ENCODE peak calls at places on chromosome 17, in five cellular contexts. D is fibroblast of lung; V is GM06990; G is CD4-positive, alpha-beta T cell; O is T-cell. E is an unnamed sample.

GRCh38 chr17:61305024-61305423 is 94.6 kb upstream of the TBX2 start:
- DNase-seq in D (no peak), V (no peak), G (no peak), O (no peak), E (no peak)

GRCh38 chr17:51152766-51153209 is 571 bp upstream of the NME1 start:
- DNase-seq in D (peak; percentile 42), V (no peak), G (no peak), O (no peak), E (no peak)

GRCh38 chr17:74410001-74410443 is 21.9 kb upstream of the GPRC5C start:
- DNase-seq in D (no peak), V (no peak), G (no peak), O (no peak), E (no peak)

GRCh38 chr17:44900894-44901293 is 1.6 kb upstream of the EFTUD2 start:
- DNase-seq in D (peak; percentile 87), V (no peak), G (no peak), O (no peak), E (no peak)

GRCh38 chr17:1087381-1088241 is 90.7 kb downstream of the TIMM22 start:
- DNase-seq in D (peak; percentile 59), V (no peak), G (no peak), O (no peak), E (no peak)

GRCh38 chr17:40516581-40517285 is 15.3 kb upstream of the TNS4 start:
- DNase-seq in D (peak; percentile 68), V (peak; percentile 65), G (peak; percentile 43), O (peak; percentile 72), E (peak; percentile 56)

GRCh38 chr17:46770439-46770817 is 48.1 kb downstream of the WNT3 start:
- DNase-seq in D (no peak), V (no peak), G (no peak), O (no peak), E (no peak)

GRCh38 chr17:49327835-49328784 is 33.9 kb downstream of the ZNF652 start:
- DNase-seq in D (peak; percentile 69), V (no peak), G (no peak), O (no peak), E (peak; percentile 23)

GRCh38 chr17:83062818-83063671 is 16.4 kb upstream of the METRNL start:
- DNase-seq in D (no peak), V (no peak), G (no peak), O (no peak), E (no peak)

GRCh38 chr17:8056232-8056975 is 17.5 kb downstream of the ALOX15B start:
- DNase-seq in D (peak; percentile 86), V (peak; percentile 44), G (no peak), O (no peak), E (no peak)

GRCh38 chr17:1241904-1242303 is 28.3 kb upstream of the BHLHA9 start:
- DNase-seq in D (peak; percentile 59), V (no peak), G (no peak), O (no peak), E (no peak)

E was measured in memory B cell.